ENCODE peak calls at places on chromosomes 3 and 15, in six cellular contexts. T, Z, W, K, P and H are unnamed samples.

GRCh38 chr15:95087253-95087609 is 855.9 kb downstream of the MCTP2 start:
- DNase-seq in T (peak; percentile 29), Z (no peak), W (no peak), K (no peak), P (no peak), H (no peak)

GRCh38 chr3:46665763-46666470 is 27.6 kb downstream of the ALS2CL start:
- DNase-seq in T (no peak), Z (no peak), W (peak; percentile 28), K (no peak), P (no peak), H (no peak)

GRCh38 chr15:88998980-88999713 is 86.0 kb upstream of the MFGE8 start:
- DNase-seq in T (no peak), Z (no peak), W (no peak), K (no peak), P (no peak), H (no peak)

GRCh38 chr3:190697901-190698300 is 164.6 kb downstream of the GMNC start:
- DNase-seq in T (peak; percentile 40), Z (no peak), W (no peak), K (no peak), P (peak; percentile 51), H (no peak)

GRCh38 chr15:70752142-70752754 is 11.1 kb downstream of the UACA start:
- DNase-seq in T (no peak), Z (no peak), W (no peak), K (no peak), P (no peak), H (no peak)

GRCh38 chr15:73226064-73226463 is 142.7 kb downstream of the HCN4 start:
- DNase-seq in T (no peak), Z (no peak), W (no peak), K (no peak), P (no peak), H (no peak)

GRCh38 chr3:181755959-181756358 is 44.2 kb downstream of the SOX2 start:
- DNase-seq in T (no peak), Z (peak; percentile 38), W (no peak), K (no peak), P (no peak), H (no peak)

GRCh38 chr15:68310811-68311463 is 33.4 kb downstream of the FEM1B start:
- DNase-seq in T (no peak), Z (no peak), W (peak; percentile 41), K (no peak), P (no peak), H (no peak)

GRCh38 chr15:63374686-63375520 is 6.7 kb downstream of the CA12 start:
- DNase-seq in T (peak; percentile 80), Z (no peak), W (peak; percentile 80), K (peak; percentile 31), P (peak; percentile 63), H (no peak)

GRCh38 chr3:46141807-46142206 is 66.3 kb downstream of the CCR1 start:
- DNase-seq in T (no peak), Z (no peak), W (peak; percentile 70), K (no peak), P (no peak), H (no peak)

GRCh38 chr3:112101946-112102345 is 15.8 kb downstream of the C3orf52 start:
- DNase-seq in T (peak; percentile 90), Z (no peak), W (no peak), K (peak; percentile 63), P (peak; percentile 100), H (no peak)

GRCh38 chr3:141096981-141097380 is 45.8 kb downstream of the SPSB4 start:
- DNase-seq in T (no peak), Z (no peak), W (no peak), K (no peak), P (no peak), H (no peak)

GRCh38 chr15:40506964-40507571 is 36.3 kb downstream of the CHST14 start:
- DNase-seq in T (peak; percentile 74), Z (peak; percentile 63), W (peak; percentile 87), K (no peak), P (peak; percentile 71), H (peak; percentile 51)